ENCODE peak calls at places on chromosomes 7 and 10, in eight cellular contexts. T is GM13977; W is type B pancreatic cell; X is activated naive CD8-positive, alpha-beta T cell treated with anti-CD3 and anti-CD28 coated beads for 36 hours; B is MCF 10A; I is colonic mucosa; D is NCI-H187 treated with DMSO at 0.1 percent for 48 hours; R is WERI-Rb-1. G is an unnamed sample.

GRCh38 chr7:124072603-124073324 is 39.9 kb upstream of the TMEM229A start:
- DNase-seq in W (no peak), X (no peak), T (no peak), B (peak), I (no peak), R (no peak), D (no peak), G (peak)

GRCh38 chr10:137031-137430 is 1.8 kb downstream of the ZMYND11 start:
- DNase-seq in B (peak), W (no peak), X (peak), I (no peak), D (no peak), T (peak), R (peak), G (peak)

GRCh38 chr7:131111-132094 is 61.0 kb upstream of the FAM20C start:
- DNase-seq in X (no peak), B (no peak), W (no peak), D (no peak), T (no peak), I (no peak), R (no peak), G (no peak)

GRCh38 chr10:63922714-63923317 is 401.6 kb downstream of the REEP3 start:
- DNase-seq in W (no peak), X (no peak), R (no peak), T (no peak), B (no peak), I (no peak), D (no peak), G (no peak)

GRCh38 chr7:47666164-47666862 is 84.4 kb upstream of the TNS3 start:
- DNase-seq in R (no peak), I (no peak), B (no peak), X (no peak), D (no peak), T (no peak), W (no peak), G (no peak)

GRCh38 chr10:73768881-73769280 is 13.0 kb upstream of the CHCHD1 start:
- DNase-seq in W (no peak), D (peak), R (no peak), I (no peak), X (peak), B (no peak), T (no peak), G (no peak)

GRCh38 chr10:119917777-119918176 is 25.2 kb downstream of the SEC23IP start:
- DNase-seq in D (no peak), W (no peak), I (no peak), B (peak), X (no peak), R (no peak), T (no peak), G (no peak)

GRCh38 chr10:109933984-109934565 is 10.8 kb upstream of the XPNPEP1 start:
- DNase-seq in W (no peak), D (no peak), I (no peak), X (no peak), B (no peak), R (no peak), T (no peak), G (no peak)

GRCh38 chr7:106313456-106313891 is 28.7 kb upstream of the NAMPT start:
- DNase-seq in T (no peak), X (no peak), R (no peak), B (peak), W (no peak), I (no peak), D (no peak), G (no peak)

GRCh38 chr7:69856991-69857390 is 258.7 kb downstream of the AUTS2 start:
- DNase-seq in X (no peak), D (no peak), W (no peak), I (no peak), B (no peak), T (no peak), R (no peak), G (no peak)

GRCh38 chr10:110746254-110746826 is 102.2 kb downstream of the RBM20 start:
- DNase-seq in T (peak), B (peak), I (peak), R (peak), X (peak), W (no peak), D (peak), G (peak)

GRCh38 chr10:102504179-102504975 is 605 bp downstream of the SUFU start:
- DNase-seq in X (peak), B (no peak), W (peak), I (peak), D (no peak), R (peak), T (no peak), G (peak)

GRCh38 chr7:26480166-26480565 is 188.5 kb downstream of the SNX10 start:
- DNase-seq in D (no peak), I (no peak), R (no peak), X (no peak), T (no peak), W (no peak), B (no peak), G (no peak)

GRCh38 chr10:12638103-12638502 is 288.8 kb downstream of the CAMK1D start:
- DNase-seq in I (peak), T (peak), R (peak), B (no peak), W (no peak), X (no peak), D (peak), G (no peak)

GRCh38 chr7:110412614-110413013 is 678.3 kb upstream of the LRRN3 start:
- DNase-seq in D (no peak), I (no peak), W (no peak), T (no peak), X (no peak), R (no peak), B (no peak), G (no peak)

GRCh38 chr7:43362652-43363428 is 220.1 kb upstream of the STK17A start:
- DNase-seq in B (peak), T (no peak), D (peak), X (no peak), W (no peak), R (peak), I (no peak), G (peak)

GRCh38 chr7:81053623-81054022 is 134.8 kb upstream of the SEMA3C start:
- DNase-seq in I (no peak), W (no peak), R (no peak), D (no peak), B (no peak), X (no peak), T (no peak), G (no peak)

GRCh38 chr10:15223174-15223573 is 54.7 kb upstream of the NMT2 start:
- DNase-seq in D (no peak), W (no peak), X (no peak), B (no peak), I (no peak), T (no peak), R (no peak), G (no peak)

GRCh38 chr10:50501899-50502556 is 121.7 kb downstream of the SGMS1 start:
- DNase-seq in W (no peak), X (no peak), I (no peak), B (no peak), R (no peak), T (no peak), D (no peak), G (no peak)

GRCh38 chr7:96244992-96245292 is 77.0 kb downstream of the SLC25A13 start:
- DNase-seq in X (no peak), R (no peak), T (no peak), B (no peak), I (no peak), W (no peak), D (no peak), G (no peak)

GRCh38 chr10:25263931-25264330 is 89.1 kb downstream of the GPR158 start:
- DNase-seq in T (no peak), B (no peak), I (no peak), R (no peak), W (no peak), X (no peak), D (no peak), G (peak)

GRCh38 chr10:131697461-131698128 is 203.2 kb upstream of the PPP2R2D start:
- DNase-seq in X (no peak), D (no peak), W (peak), B (no peak), I (no peak), R (no peak), T (no peak), G (no peak)

GRCh38 chr10:121516071-121516470 is 82.2 kb downstream of the FGFR2 start:
- DNase-seq in T (no peak), D (no peak), R (no peak), X (no peak), B (no peak), I (no peak), W (no peak), G (no peak)

GRCh38 chr7:22150221-22150620 is 204.5 kb upstream of the CDCA7L start:
- DNase-seq in T (no peak), I (no peak), R (no peak), W (no peak), X (no peak), D (no peak), B (no peak), G (no peak)

GRCh38 chr10:51321968-51322367 is 247.7 kb downstream of the PRKG1 start:
- DNase-seq in T (no peak), D (no peak), R (no peak), X (no peak), B (peak), W (no peak), I (no peak), G (no peak)

GRCh38 chr7:7693881-7694280 is 24.5 kb downstream of the RPA3 start:
- DNase-seq in W (no peak), D (no peak), R (no peak), T (no peak), X (no peak), B (peak), I (no peak), G (peak)

GRCh38 chr10:29627201-29628105 is 7.3 kb downstream of the SVIL start:
- DNase-seq in T (no peak), D (no peak), R (no peak), B (peak), I (no peak), W (no peak), X (no peak), G (no peak)

GRCh38 chr7:82382276-82382675 is 61.3 kb downstream of the CACNA2D1 start:
- DNase-seq in T (no peak), W (no peak), D (no peak), X (no peak), B (no peak), I (no peak), R (no peak), G (no peak)

GRCh38 chr7:99108615-99109014 is 35.3 kb downstream of the SMURF1 start:
- DNase-seq in D (no peak), X (no peak), B (no peak), W (no peak), I (no peak), T (no peak), R (no peak), G (no peak)

GRCh38 chr7:48755061-48755555 is 169.2 kb upstream of the CDC14C start:
- DNase-seq in X (no peak), W (no peak), T (no peak), R (no peak), B (no peak), I (no peak), D (no peak), G (no peak)

GRCh38 chr10:124339951-124340760 is 78.6 kb downstream of the OAT start:
- DNase-seq in D (no peak), B (peak), X (no peak), R (no peak), W (peak), T (no peak), I (no peak), G (no peak)

GRCh38 chr10:103576076-103576471 is 82.6 kb downstream of the NEURL1 start:
- DNase-seq in X (no peak), R (no peak), I (no peak), T (no peak), W (no peak), B (no peak), D (no peak), G (no peak)

GRCh38 chr10:22433875-22434274 is 88.6 kb downstream of the SPAG6 start:
- DNase-seq in W (no peak), X (no peak), D (no peak), I (no peak), R (no peak), T (no peak), B (peak), G (peak)

GRCh38 chr7:66283003-66283920 is 78.1 kb downstream of the TPST1 start:
- DNase-seq in X (no peak), B (peak), I (no peak), T (no peak), W (no peak), R (no peak), D (no peak), G (peak)

GRCh38 chr7:12674861-12675260 is 12.6 kb upstream of the ARL4A start:
- DNase-seq in W (no peak), I (peak), R (no peak), T (peak), B (peak), X (no peak), D (no peak), G (peak)

GRCh38 chr10:61456095-61456789 is 3.1 kb upstream of the TMEM26 start:
- DNase-seq in T (no peak), I (no peak), X (no peak), W (no peak), B (no peak), R (no peak), D (no peak), G (no peak)

GRCh38 chr7:87424075-87424474 is 51.4 kb downstream of the ABCB4 start:
- DNase-seq in R (no peak), X (no peak), I (no peak), B (no peak), T (no peak), D (no peak), W (no peak), G (no peak)